ENCODE peak calls at places on chromosomes 1 and 21, in six cellular contexts. One of them, this sample, is unnamed.
A peak's percentile ranks its signal among the peaks of the same experiment; 100 is the strongest.

GRCh38 chr1:223328566-223328965 is 35.4 kb downstream of the SUSD4 start:
- DNase-seq in stomach: no peak
- DNase-seq in cardiac muscle cell: no peak
- DNase-seq in HFF-Myc: no peak
- DNase-seq in progenitor cell of endocrine pancreas: no peak
- DNase-seq in A673: no peak
- DNase-seq in this sample: no peak

GRCh38 chr1:157157481-157158190 is 19.4 kb upstream of the ETV3 start:
- DNase-seq in stomach: no peak
- DNase-seq in cardiac muscle cell: no peak
- DNase-seq in HFF-Myc: no peak
- DNase-seq in progenitor cell of endocrine pancreas: no peak
- DNase-seq in A673: peak; percentile 51
- DNase-seq in this sample: no peak

GRCh38 chr1:230979952-230980351 is 1.1 kb downstream of the ARV1 start:
- DNase-seq in stomach: no peak
- DNase-seq in cardiac muscle cell: no peak
- DNase-seq in HFF-Myc: no peak
- DNase-seq in progenitor cell of endocrine pancreas: no peak
- DNase-seq in A673: no peak
- DNase-seq in this sample: no peak

GRCh38 chr21:31566061-31566460 is 93.4 kb upstream of the SOD1 start:
- DNase-seq in stomach: no peak
- DNase-seq in cardiac muscle cell: no peak
- DNase-seq in HFF-Myc: no peak
- DNase-seq in progenitor cell of endocrine pancreas: no peak
- DNase-seq in A673: no peak
- DNase-seq in this sample: no peak

GRCh38 chr1:78303620-78304019 is 187.2 kb upstream of the PTGFR start:
- DNase-seq in stomach: no peak
- DNase-seq in cardiac muscle cell: no peak
- DNase-seq in HFF-Myc: no peak
- DNase-seq in progenitor cell of endocrine pancreas: no peak
- DNase-seq in A673: no peak
- DNase-seq in this sample: no peak

GRCh38 chr1:219847215-219847855 is 81.0 kb downstream of the SLC30A10 start:
- DNase-seq in stomach: no peak
- DNase-seq in cardiac muscle cell: no peak
- DNase-seq in HFF-Myc: peak; percentile 1
- DNase-seq in progenitor cell of endocrine pancreas: no peak
- DNase-seq in A673: no peak
- DNase-seq in this sample: no peak

GRCh38 chr21:19648376-19648775 is 1244.8 kb upstream of the TMPRSS15 start:
- DNase-seq in stomach: no peak
- DNase-seq in cardiac muscle cell: no peak
- DNase-seq in HFF-Myc: no peak
- DNase-seq in progenitor cell of endocrine pancreas: no peak
- DNase-seq in A673: no peak
- DNase-seq in this sample: no peak

GRCh38 chr1:44010935-44011610 is 19.7 kb downstream of the CCDC24 start:
- DNase-seq in stomach: no peak
- DNase-seq in cardiac muscle cell: no peak
- DNase-seq in HFF-Myc: no peak
- DNase-seq in progenitor cell of endocrine pancreas: no peak
- DNase-seq in A673: no peak
- DNase-seq in this sample: no peak

GRCh38 chr1:115184260-115184950 is 95.1 kb upstream of the TSPAN2 start:
- DNase-seq in stomach: no peak
- DNase-seq in cardiac muscle cell: peak; percentile 27
- DNase-seq in HFF-Myc: peak; percentile 84
- DNase-seq in progenitor cell of endocrine pancreas: no peak
- DNase-seq in A673: no peak
- DNase-seq in this sample: no peak

GRCh38 chr1:226951286-226952120 is 11.4 kb downstream of the COQ8A start:
- DNase-seq in stomach: no peak
- DNase-seq in cardiac muscle cell: no peak
- DNase-seq in HFF-Myc: no peak
- DNase-seq in progenitor cell of endocrine pancreas: no peak
- DNase-seq in A673: no peak
- DNase-seq in this sample: no peak

GRCh38 chr1:175530167-175530566 is 213.2 kb downstream of the TNR start:
- DNase-seq in stomach: no peak
- DNase-seq in cardiac muscle cell: no peak
- DNase-seq in HFF-Myc: no peak
- DNase-seq in progenitor cell of endocrine pancreas: no peak
- DNase-seq in A673: no peak
- DNase-seq in this sample: no peak

GRCh38 chr1:29490204-29490934 is 254.0 kb downstream of the PTPRU start:
- DNase-seq in stomach: no peak
- DNase-seq in cardiac muscle cell: no peak
- DNase-seq in HFF-Myc: no peak
- DNase-seq in progenitor cell of endocrine pancreas: no peak
- DNase-seq in A673: no peak
- DNase-seq in this sample: no peak

GRCh38 chr1:33306061-33306460 is 14.8 kb downstream of the A3GALT2 start:
- DNase-seq in stomach: no peak
- DNase-seq in cardiac muscle cell: no peak
- DNase-seq in HFF-Myc: no peak
- DNase-seq in progenitor cell of endocrine pancreas: no peak
- DNase-seq in A673: no peak
- DNase-seq in this sample: no peak

GRCh38 chr1:11462224-11462923 is 16.6 kb upstream of the DISP3 start:
- DNase-seq in stomach: no peak
- DNase-seq in cardiac muscle cell: no peak
- DNase-seq in HFF-Myc: no peak
- DNase-seq in progenitor cell of endocrine pancreas: no peak
- DNase-seq in A673: no peak
- DNase-seq in this sample: no peak

GRCh38 chr1:69898403-69898947 is 306.9 kb downstream of the LRRC40 start:
- DNase-seq in stomach: no peak
- DNase-seq in cardiac muscle cell: no peak
- DNase-seq in HFF-Myc: no peak
- DNase-seq in progenitor cell of endocrine pancreas: no peak
- DNase-seq in A673: no peak
- DNase-seq in this sample: no peak

GRCh38 chr1:52571783-52572182 is 18.9 kb upstream of the TUT4 start:
- DNase-seq in stomach: no peak
- DNase-seq in cardiac muscle cell: no peak
- DNase-seq in HFF-Myc: no peak
- DNase-seq in progenitor cell of endocrine pancreas: no peak
- DNase-seq in A673: peak; percentile 36
- DNase-seq in this sample: no peak

GRCh38 chr1:186435336-186435735 is 25.6 kb downstream of the PDC start:
- DNase-seq in stomach: no peak
- DNase-seq in cardiac muscle cell: no peak
- DNase-seq in HFF-Myc: no peak
- DNase-seq in progenitor cell of endocrine pancreas: no peak
- DNase-seq in A673: no peak
- DNase-seq in this sample: no peak

GRCh38 chr21:41147096-41147978 is 20.6 kb upstream of the BACE2 start:
- DNase-seq in stomach: no peak
- DNase-seq in cardiac muscle cell: no peak
- DNase-seq in HFF-Myc: no peak
- DNase-seq in progenitor cell of endocrine pancreas: no peak
- DNase-seq in A673: no peak
- DNase-seq in this sample: no peak

GRCh38 chr1:108316545-108316944 is 72.7 kb upstream of the NBPF4 start:
- DNase-seq in stomach: no peak
- DNase-seq in cardiac muscle cell: no peak
- DNase-seq in HFF-Myc: no peak
- DNase-seq in progenitor cell of endocrine pancreas: no peak
- DNase-seq in A673: peak; percentile 15
- DNase-seq in this sample: no peak

GRCh38 chr1:182875889-182876288 is 36.7 kb downstream of the DHX9 start:
- DNase-seq in stomach: no peak
- DNase-seq in cardiac muscle cell: no peak
- DNase-seq in HFF-Myc: no peak
- DNase-seq in progenitor cell of endocrine pancreas: no peak
- DNase-seq in A673: no peak
- DNase-seq in this sample: no peak

GRCh38 chr1:63651110-63651776 is 58.0 kb downstream of the PGM1 start:
- DNase-seq in stomach: no peak
- DNase-seq in cardiac muscle cell: peak; percentile 54
- DNase-seq in HFF-Myc: no peak
- DNase-seq in progenitor cell of endocrine pancreas: no peak
- DNase-seq in A673: peak; percentile 10
- DNase-seq in this sample: no peak

GRCh38 chr1:156504062-156504813 is 3.7 kb upstream of the MEF2D start:
- DNase-seq in stomach: no peak
- DNase-seq in cardiac muscle cell: no peak
- DNase-seq in HFF-Myc: no peak
- DNase-seq in progenitor cell of endocrine pancreas: no peak
- DNase-seq in A673: peak; percentile 37
- DNase-seq in this sample: no peak

DNA sequence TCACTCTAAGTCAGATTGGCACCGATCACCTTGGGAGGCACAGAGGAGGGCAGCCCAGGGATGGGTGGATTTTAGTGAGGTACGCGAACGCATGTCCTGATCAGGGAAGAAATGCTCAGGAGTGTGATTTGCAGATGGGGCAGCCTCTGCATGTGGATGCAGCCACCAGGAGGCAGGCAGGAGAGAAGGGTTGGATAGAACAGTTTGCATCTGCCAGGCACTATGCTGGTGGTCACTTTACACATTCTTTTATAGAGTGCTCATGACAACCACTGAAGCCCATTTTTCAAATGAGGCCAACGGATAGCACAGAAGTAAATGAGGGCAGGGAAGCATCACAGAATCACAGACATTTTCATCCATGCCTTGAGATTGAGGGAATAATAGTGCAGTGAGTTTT is 5.7 kb downstream of the LAMB3 start:
- DNase-seq in stomach: no peak
- DNase-seq in cardiac muscle cell: no peak
- DNase-seq in HFF-Myc: no peak
- DNase-seq in progenitor cell of endocrine pancreas: no peak
- DNase-seq in A673: no peak
- DNase-seq in this sample: no peak
- TF ChIP-seq CTCF in stomach: no peak
- TF ChIP-seq CTCF in cardiac muscle cell: peak; percentile 37
- TF ChIP-seq CTCF in HFF-Myc: peak; percentile 30
- TF ChIP-seq CTCF in progenitor cell of endocrine pancreas: peak; percentile 10
- TF ChIP-seq CTCF in A673: peak; percentile 35
- TF ChIP-seq CTCF in this sample: peak; percentile 2

GRCh38 chr21:44803651-44804050 is 2.0 kb upstream of the UBE2G2 start:
- DNase-seq in stomach: no peak
- DNase-seq in cardiac muscle cell: peak; percentile 64
- DNase-seq in HFF-Myc: no peak
- DNase-seq in progenitor cell of endocrine pancreas: no peak
- DNase-seq in A673: no peak
- DNase-seq in this sample: no peak

GRCh38 chr21:44800971-44801467 is 601 bp downstream of the UBE2G2 start:
- DNase-seq in stomach: no peak
- DNase-seq in cardiac muscle cell: peak; percentile 44
- DNase-seq in HFF-Myc: no peak
- DNase-seq in progenitor cell of endocrine pancreas: no peak
- DNase-seq in A673: peak; percentile 52
- DNase-seq in this sample: no peak

GRCh38 chr21:44804762-44805161 is 3.1 kb upstream of the UBE2G2 start:
- DNase-seq in stomach: no peak
- DNase-seq in cardiac muscle cell: no peak
- DNase-seq in HFF-Myc: no peak
- DNase-seq in progenitor cell of endocrine pancreas: no peak
- DNase-seq in A673: no peak
- DNase-seq in this sample: no peak

GRCh38 chr21:44801468-44802395 is at the start of gene UBE2G2:
- DNase-seq in stomach: peak; percentile 85
- DNase-seq in cardiac muscle cell: peak; percentile 88
- DNase-seq in HFF-Myc: no peak
- DNase-seq in progenitor cell of endocrine pancreas: peak; percentile 81
- DNase-seq in A673: peak; percentile 93
- DNase-seq in this sample: peak; percentile 92

DNA sequence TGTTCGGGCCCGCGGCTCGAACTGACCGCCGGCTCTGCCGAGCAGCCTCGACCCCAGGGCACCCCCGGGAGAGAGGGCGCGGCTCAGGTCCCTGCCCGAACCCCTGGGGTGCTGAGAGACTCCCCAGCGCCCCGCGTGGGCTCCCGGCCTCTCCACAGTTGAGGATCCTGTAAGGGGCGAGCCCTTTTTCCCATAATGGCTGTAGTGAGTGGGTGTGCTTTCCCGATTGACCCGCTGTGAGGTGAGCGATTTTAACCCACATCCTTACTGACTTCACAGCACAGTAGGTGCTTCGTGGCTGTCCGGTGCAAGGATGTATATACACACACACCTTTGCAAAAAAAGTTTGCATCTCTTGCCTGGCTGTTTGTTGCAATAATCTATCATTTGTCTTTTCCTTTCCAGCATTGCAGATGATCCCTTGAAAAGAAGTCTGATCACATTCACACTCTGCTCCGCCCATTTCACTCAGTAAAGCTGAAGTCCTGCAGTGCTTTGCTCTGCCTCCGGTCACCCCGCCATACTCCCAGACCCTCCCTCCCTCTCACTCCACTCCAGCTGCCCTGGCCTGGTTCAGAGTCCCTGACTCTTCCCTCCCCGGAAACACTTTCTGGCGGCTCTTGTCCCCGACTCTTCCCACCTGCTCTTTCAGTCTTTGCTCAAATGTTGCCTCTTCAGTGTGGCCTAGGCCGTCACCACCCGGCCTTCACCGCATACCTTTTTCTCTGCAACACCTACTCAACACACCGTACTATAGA is 955 bp upstream of the UBE2G2 start:
- DNase-seq in stomach: no peak
- DNase-seq in cardiac muscle cell: peak; percentile 20
- DNase-seq in HFF-Myc: no peak
- DNase-seq in progenitor cell of endocrine pancreas: no peak
- DNase-seq in A673: peak; percentile 38
- DNase-seq in this sample: no peak
- TF ChIP-seq CTCF in stomach: no peak
- TF ChIP-seq CTCF in cardiac muscle cell: no peak
- TF ChIP-seq CTCF in HFF-Myc: no peak
- TF ChIP-seq CTCF in progenitor cell of endocrine pancreas: peak; percentile 26
- TF ChIP-seq CTCF in A673: no peak
- TF ChIP-seq CTCF in this sample: no peak

GRCh38 chr1:40650075-40650474 is 15.4 kb downstream of the RIMS3 start:
- DNase-seq in stomach: no peak
- DNase-seq in cardiac muscle cell: peak; percentile 44
- DNase-seq in HFF-Myc: no peak
- DNase-seq in progenitor cell of endocrine pancreas: no peak
- DNase-seq in A673: no peak
- DNase-seq in this sample: no peak
- TF ChIP-seq CTCF in stomach: no peak
- TF ChIP-seq CTCF in cardiac muscle cell: peak; percentile 43
- TF ChIP-seq CTCF in HFF-Myc: peak; percentile 48
- TF ChIP-seq CTCF in progenitor cell of endocrine pancreas: peak; percentile 51
- TF ChIP-seq CTCF in A673: peak; percentile 12
- TF ChIP-seq CTCF in this sample: peak; percentile 17

DNA sequence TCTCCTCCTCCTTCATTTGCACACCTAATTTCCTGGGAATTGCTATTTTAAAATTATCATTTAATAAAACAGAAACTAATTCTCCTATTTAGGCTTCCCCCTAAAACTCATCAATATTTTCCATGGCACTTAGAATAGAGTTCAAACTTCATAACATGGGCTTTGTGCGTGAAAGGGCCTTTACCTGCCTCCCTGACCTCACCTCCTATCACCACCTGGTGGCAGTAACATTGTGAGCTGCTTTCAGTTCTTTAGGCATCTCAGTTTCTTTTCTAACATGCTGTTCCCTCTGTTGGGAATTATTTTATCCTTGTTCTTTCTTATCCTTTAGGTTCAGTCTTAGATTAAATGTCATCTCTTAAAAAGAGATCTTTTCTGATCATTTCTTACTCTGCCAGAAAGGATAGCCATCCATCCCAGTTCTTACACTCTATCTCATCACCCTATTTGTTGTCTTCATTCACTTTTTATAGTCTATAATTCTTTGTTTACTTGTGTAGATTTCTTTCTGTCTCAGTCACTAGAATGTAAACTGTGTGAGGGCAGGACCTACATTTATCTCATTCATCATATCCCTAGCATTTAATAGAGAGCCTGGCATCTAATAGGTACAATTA is 133.8 kb upstream of the KIAA1614 start:
- DNase-seq in stomach: no peak
- DNase-seq in cardiac muscle cell: peak; percentile 5
- DNase-seq in HFF-Myc: no peak
- DNase-seq in progenitor cell of endocrine pancreas: no peak
- DNase-seq in A673: peak; percentile 21
- DNase-seq in this sample: no peak
- TF ChIP-seq CTCF in stomach: peak; percentile 41
- TF ChIP-seq CTCF in cardiac muscle cell: peak; percentile 23
- TF ChIP-seq CTCF in HFF-Myc: peak; percentile 36
- TF ChIP-seq CTCF in progenitor cell of endocrine pancreas: peak; percentile 58
- TF ChIP-seq CTCF in A673: peak; percentile 55
- TF ChIP-seq CTCF in this sample: peak; percentile 14

This sample was measured in D721Med.